ENCODE peak calls at places on chromosomes 2 and 18, in six cellular contexts. H is breast epithelium, S is A549, U is body of pancreas, F is upper lobe of left lung, T is HCT116. L is an unnamed sample.

GRCh38 chr2:224518806-224519580 is 66.2 kb downstream of the CUL3 start:
- DNase-seq in H (no peak), S (no peak), U (no peak), F (no peak), T (no peak), L (no peak)

GRCh38 chr2:111617299-111617803 is 266.6 kb downstream of the ANAPC1 start:
- DNase-seq in H (no peak), S (peak; percentile 27), U (no peak), F (no peak), T (peak; percentile 40), L (no peak)

GRCh38 chr18:59008302-59008974 is 131.2 kb upstream of the SEC11C start:
- DNase-seq in H (no peak), S (peak; percentile 94), U (no peak), F (no peak), T (peak; percentile 26), L (peak; percentile 42)

GRCh38 chr2:172096661-172097547 is 5.8 kb downstream of the DLX2 start:
- DNase-seq in H (no peak), S (no peak), U (no peak), F (peak; percentile 81), T (no peak), L (peak; percentile 67)

GRCh38 chr18:55588876-55589595 is 1.0 kb upstream of the TCF4 start:
- DNase-seq in H (no peak), S (peak; percentile 3), U (no peak), F (no peak), T (no peak), L (no peak)

GRCh38 chr2:96636772-96637171 is 1.3 kb downstream of the KANSL3 start:
- DNase-seq in H (no peak), S (no peak), U (no peak), F (peak; percentile 47), T (no peak), L (no peak)

GRCh38 chr2:10762651-10763460 is 41.4 kb downstream of the ATP6V1C2 start:
- DNase-seq in H (no peak), S (no peak), U (no peak), F (no peak), T (peak; percentile 8), L (peak; percentile 54)

GRCh38 chr2:152573168-152573567 is 144.1 kb downstream of the PRPF40A start:
- DNase-seq in H (no peak), S (peak; percentile 58), U (no peak), F (no peak), T (peak; percentile 4), L (no peak)

GRCh38 chr2:135633582-135633981 is 102.3 kb downstream of the R3HDM1 start:
- DNase-seq in H (no peak), S (no peak), U (no peak), F (no peak), T (no peak), L (no peak)

GRCh38 chr18:46849007-46849406 is 68.3 kb downstream of the PIAS2 start:
- DNase-seq in H (no peak), S (no peak), U (no peak), F (no peak), T (no peak), L (no peak)

GRCh38 chr18:32237024-32237423 is 47.2 kb downstream of the MEP1B start:
- DNase-seq in H (no peak), S (no peak), U (no peak), F (no peak), T (no peak), L (no peak)

GRCh38 chr2:152097291-152098032 is 1.4 kb downstream of the CACNB4 start:
- DNase-seq in H (no peak), S (no peak), U (peak; percentile 14), F (no peak), T (peak; percentile 13), L (peak; percentile 15)

GRCh38 chr2:23529659-23530058 is 144.7 kb downstream of the KLHL29 start:
- DNase-seq in H (no peak), S (no peak), U (no peak), F (no peak), T (no peak), L (no peak)

GRCh38 chr18:62718268-62718800 is 3.0 kb downstream of the PHLPP1 start:
- DNase-seq in H (no peak), S (no peak), U (no peak), F (no peak), T (no peak), L (no peak)

GRCh38 chr2:9779572-9780264 is 63.6 kb upstream of the TAF1B start:
- DNase-seq in H (peak; percentile 50), S (no peak), U (no peak), F (no peak), T (no peak), L (no peak)

GRCh38 chr18:3877678-3878077 is 427.7 kb downstream of the TGIF1 start:
- DNase-seq in H (no peak), S (peak; percentile 2), U (no peak), F (no peak), T (no peak), L (no peak)

GRCh38 chr2:135799738-135800137 is 37.2 kb downstream of the LCT start:
- DNase-seq in H (no peak), S (peak; percentile 11), U (no peak), F (no peak), T (no peak), L (no peak)

GRCh38 chr18:50201476-50201875 is 6.5 kb upstream of the MYO5B start:
- DNase-seq in H (no peak), S (no peak), U (no peak), F (no peak), T (no peak), L (no peak)

DNA sequence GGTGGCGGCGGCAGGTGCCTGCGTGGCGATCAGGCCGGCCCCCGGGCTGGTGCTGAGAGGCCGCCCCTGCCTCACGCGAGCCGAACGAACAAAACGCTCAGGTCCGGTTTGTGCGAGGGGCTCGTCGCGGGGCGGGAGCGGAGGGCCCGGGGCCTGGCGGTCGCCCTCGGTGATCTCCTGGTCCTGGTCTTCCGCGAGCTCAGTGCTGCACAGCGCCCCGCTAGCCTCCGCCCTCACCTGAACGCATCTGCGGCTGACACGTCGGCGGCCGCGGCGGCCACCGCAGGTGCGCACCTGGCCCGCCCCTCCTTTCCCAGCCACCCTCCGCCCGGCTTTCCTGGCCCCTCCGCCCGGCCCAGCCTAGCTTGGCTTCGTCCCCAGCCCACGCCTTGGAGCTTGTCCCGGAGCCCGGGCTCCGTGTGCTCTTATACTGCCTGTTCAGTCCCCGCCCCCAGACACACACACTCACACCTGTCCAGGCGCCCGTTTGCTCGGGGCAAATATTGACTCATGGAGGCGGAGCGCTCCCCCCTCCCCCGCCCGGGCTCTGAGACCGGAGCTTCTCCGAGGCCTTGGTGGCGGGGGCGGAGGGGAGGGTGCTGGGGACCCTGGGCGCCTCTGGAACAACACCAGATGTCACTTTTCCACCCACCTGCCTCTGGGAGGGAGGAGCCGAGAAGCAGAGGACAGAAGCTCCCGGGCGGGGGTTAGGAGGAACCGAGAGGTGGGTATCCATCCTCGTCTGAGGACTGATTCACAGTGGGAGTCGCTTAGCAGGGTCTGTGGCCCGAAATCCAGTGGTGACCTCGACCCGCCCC is 8.6 kb upstream of the CRYBA2 start:
- DNase-seq in H (peak; percentile 88), S (no peak), U (peak; percentile 99), F (peak; percentile 92), T (peak; percentile 40), L (no peak)
- TF ChIP-seq POLR2A in H (peak; percentile 25), S (no peak), U (peak; percentile 99), F (peak; percentile 90), T (no peak), L (no peak)

GRCh38 chr2:133456971-133457370 is 111.3 kb downstream of the NCKAP5 start:
- DNase-seq in H (no peak), S (no peak), U (no peak), F (no peak), T (no peak), L (no peak)

GRCh38 chr2:133459590-133459989 is 108.7 kb downstream of the NCKAP5 start:
- DNase-seq in H (no peak), S (no peak), U (no peak), F (no peak), T (no peak), L (no peak)

GRCh38 chr2:133458280-133458679 is 110.0 kb downstream of the NCKAP5 start:
- DNase-seq in H (no peak), S (no peak), U (no peak), F (no peak), T (no peak), L (no peak)

GRCh38 chr2:133456156-133456555 is 112.1 kb downstream of the NCKAP5 start:
- DNase-seq in H (no peak), S (no peak), U (no peak), F (no peak), T (no peak), L (no peak)

DNA sequence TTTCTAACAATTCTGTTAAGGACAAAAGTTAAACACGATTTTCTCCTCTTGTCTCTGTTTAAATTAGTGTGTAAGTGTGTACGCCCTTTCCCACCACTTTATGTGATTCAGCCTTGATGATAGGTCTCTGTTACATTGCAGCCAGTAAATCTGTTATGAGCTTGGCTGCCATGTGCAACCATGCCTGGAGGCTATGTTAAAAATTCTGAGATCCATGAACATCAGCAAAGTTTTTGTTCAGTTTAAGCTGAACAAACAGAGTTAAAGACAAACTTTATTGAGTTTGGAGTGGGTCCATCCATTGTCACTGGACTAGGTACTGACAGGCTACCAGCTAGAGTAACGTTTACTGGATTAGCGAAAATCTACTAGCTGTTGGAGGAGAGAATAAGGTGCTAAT is 110.4 kb downstream of the NCKAP5 start:
- DNase-seq in H (no peak), S (no peak), U (no peak), F (no peak), T (no peak), L (no peak)
- TF ChIP-seq POLR2A in H (no peak), S (no peak), U (no peak), F (no peak), T (no peak), L (no peak)

GRCh38 chr18:809985-810642 is 1.9 kb downstream of the YES1 start:
- DNase-seq in H (no peak), S (no peak), U (no peak), F (no peak), T (no peak), L (no peak)

GRCh38 chr18:812673-813404 is 797 bp upstream of the YES1 start:
- DNase-seq in H (peak; percentile 69), S (peak; percentile 70), U (peak; percentile 71), F (no peak), T (peak; percentile 51), L (peak; percentile 56)

GRCh38 chr18:811192-812122 is 585 bp downstream of the YES1 start:
- DNase-seq in H (peak; percentile 60), S (no peak), U (no peak), F (peak; percentile 93), T (no peak), L (peak; percentile 15)

GRCh38 chr18:813405-814071 is 1.5 kb upstream of the YES1 start:
- DNase-seq in H (no peak), S (no peak), U (no peak), F (no peak), T (no peak), L (no peak)

DNA sequence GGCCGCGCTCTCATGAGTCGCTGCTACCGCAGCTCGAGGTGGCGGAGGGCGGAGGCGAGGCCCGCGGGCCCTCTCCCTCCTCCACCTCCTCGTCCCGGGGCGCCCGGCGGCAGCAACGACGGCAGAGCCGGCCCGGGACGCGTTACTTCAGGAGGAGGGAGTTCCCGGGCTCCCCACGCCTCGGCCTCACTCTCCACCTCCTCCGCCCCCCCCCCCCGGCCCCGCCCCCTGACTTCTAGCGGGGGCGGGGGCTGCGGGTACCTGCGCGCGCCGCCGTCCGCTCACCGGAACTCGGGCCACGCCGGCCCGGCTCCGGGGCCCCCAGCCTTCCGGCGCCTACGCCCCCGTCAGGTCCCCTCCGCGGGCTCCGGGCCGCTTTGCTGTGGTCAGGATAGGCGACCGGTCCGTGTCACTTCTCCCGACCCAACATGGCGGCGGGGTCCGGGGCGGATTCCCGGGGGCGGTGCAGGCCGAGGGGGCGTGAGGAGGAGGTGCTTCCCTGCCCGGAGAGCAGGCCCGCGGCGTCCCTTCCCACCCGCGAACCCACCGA is at the start of gene YES1:
- DNase-seq in H (peak; percentile 76), S (peak; percentile 76), U (peak; percentile 80), F (peak; percentile 96), T (peak; percentile 35), L (peak; percentile 68)
- TF ChIP-seq POLR2A in H (peak; percentile 9), S (peak; percentile 42), U (peak; percentile 73), F (peak; percentile 65), T (peak; percentile 48), L (peak; percentile 33)

GRCh38 chr2:222860740-222861410 is at the start of gene ACSL3:
- DNase-seq in H (peak; percentile 95), S (peak; percentile 95), U (peak; percentile 96), F (peak; percentile 99), T (peak; percentile 78), L (peak; percentile 76)
- TF ChIP-seq POLR2A in H (peak; percentile 91), S (peak; percentile 98), U (peak; percentile 98), F (peak; percentile 100), T (peak; percentile 97), L (peak; percentile 99)

L was measured in H54.